ENCODE peak calls at places on chromosomes 1 and 21, in ten cellular contexts. O, I, J, P, B, E, G, L, S and W are unnamed samples.

GRCh38 chr21:36589352-36589971 is 109.5 kb upstream of the SIM2 start:
- DNase-seq in O (no peak), I (peak; percentile 24), J (peak; percentile 44), P (peak; percentile 61), B (no peak), E (no peak), G (no peak), L (peak; percentile 74), S (peak; percentile 9), W (no peak)

GRCh38 chr1:161983725-161984124 is 39.9 kb downstream of the OLFML2B start:
- DNase-seq in O (no peak), I (no peak), J (no peak), P (no peak), B (peak; percentile 81), E (peak; percentile 46), G (no peak), L (no peak), S (no peak), W (no peak)

GRCh38 chr1:3618904-3619671 is 5.7 kb upstream of the TPRG1L start:
- DNase-seq in O (peak; percentile 43), I (peak; percentile 61), J (no peak), P (peak; percentile 75), B (peak; percentile 93), E (peak; percentile 86), G (peak; percentile 70), L (peak; percentile 76), S (peak; percentile 61), W (no peak)

GRCh38 chr1:5514519-5515183 is 477.6 kb downstream of the NPHP4 start:
- DNase-seq in O (peak; percentile 67), I (peak; percentile 25), J (no peak), P (peak; percentile 15), B (peak; percentile 92), E (peak; percentile 72), G (peak; percentile 54), L (peak; percentile 21), S (peak; percentile 40), W (no peak)

GRCh38 chr1:150179867-150180266 is 30.2 kb downstream of the PLEKHO1 start:
- DNase-seq in O (no peak), I (no peak), J (no peak), P (no peak), B (no peak), E (no peak), G (no peak), L (no peak), S (no peak), W (no peak)

GRCh38 chr1:14345925-14346550 is 252.4 kb upstream of the KAZN start:
- DNase-seq in O (no peak), I (no peak), J (no peak), P (no peak), B (no peak), E (no peak), G (no peak), L (no peak), S (no peak), W (no peak)

GRCh38 chr21:36747114-36747814 is 48.3 kb downstream of the SIM2 start:
- DNase-seq in O (no peak), I (no peak), J (no peak), P (no peak), B (no peak), E (no peak), G (no peak), L (peak; percentile 18), S (no peak), W (no peak)

GRCh38 chr1:174266476-174266875 is 107.2 kb downstream of the RABGAP1L start:
- DNase-seq in O (no peak), I (no peak), J (no peak), P (no peak), B (no peak), E (no peak), G (no peak), L (no peak), S (no peak), W (no peak)

GRCh38 chr1:246292571-246292970 is 214.5 kb downstream of the SMYD3 start:
- DNase-seq in O (no peak), I (no peak), J (no peak), P (no peak), B (no peak), E (no peak), G (no peak), L (no peak), S (no peak), W (no peak)

GRCh38 chr1:225655509-225656258 is 2.8 kb upstream of the ENAH start:
- DNase-seq in O (no peak), I (peak; percentile 94), J (peak; percentile 92), P (peak; percentile 96), B (peak; percentile 86), E (peak; percentile 81), G (peak; percentile 26), L (peak; percentile 37), S (no peak), W (no peak)

GRCh38 chr1:38283736-38284470 is 237.3 kb upstream of the POU3F1 start:
- DNase-seq in O (no peak), I (no peak), J (no peak), P (no peak), B (peak; percentile 45), E (peak; percentile 20), G (no peak), L (no peak), S (no peak), W (no peak)

GRCh38 chr1:51756290-51756689 is 122.2 kb downstream of the NRDC start:
- DNase-seq in O (no peak), I (no peak), J (no peak), P (no peak), B (no peak), E (no peak), G (no peak), L (no peak), S (no peak), W (no peak)

GRCh38 chr1:183105449-183105848 is 80.6 kb upstream of the LAMC2 start:
- DNase-seq in O (no peak), I (no peak), J (no peak), P (peak; percentile 47), B (no peak), E (no peak), G (no peak), L (no peak), S (no peak), W (no peak)

GRCh38 chr1:205477121-205477758 is 21.4 kb upstream of the BLACAT1 start:
- DNase-seq in O (no peak), I (no peak), J (no peak), P (no peak), B (no peak), E (no peak), G (no peak), L (no peak), S (no peak), W (no peak)

GRCh38 chr1:223486366-223486765 is 93.2 kb downstream of the CCDC185 start:
- DNase-seq in O (no peak), I (no peak), J (no peak), P (no peak), B (no peak), E (no peak), G (no peak), L (peak; percentile 36), S (no peak), W (no peak)

GRCh38 chr1:85463666-85464496 is 1.1 kb downstream of the DDAH1 start:
- DNase-seq in O (no peak), I (no peak), J (no peak), P (peak; percentile 50), B (no peak), E (peak; percentile 29), G (no peak), L (peak; percentile 10), S (no peak), W (no peak)